ENCODE peak calls at places on chromosomes 7 and 10, in eight cellular contexts. One of them, this sample, is unnamed.

GRCh38 chr10:47092822-47093221 is 181.6 kb downstream of the PTPN20 start:
- DNase-seq in IMR-90: no peak
- DNase-seq in uterus: no peak
- DNase-seq in lower leg skin: peak
- DNase-seq in esophagus squamous epithelium: no peak
- DNase-seq in body of pancreas: no peak
- DNase-seq in ovary: no peak
- DNase-seq in spleen: no peak
- DNase-seq in this sample: peak

GRCh38 chr7:158819571-158820203 is 9.6 kb downstream of the ESYT2 start:
- DNase-seq in esophagus squamous epithelium: no peak
- DNase-seq in body of pancreas: no peak
- DNase-seq in ovary: no peak
- DNase-seq in spleen: no peak
- DNase-seq in uterus: no peak
- DNase-seq in lower leg skin: no peak
- DNase-seq in IMR-90: no peak
- DNase-seq in this sample: no peak

GRCh38 chr7:108030536-108030935 is 27.6 kb upstream of the LAMB1 start:
- DNase-seq in lower leg skin: no peak
- DNase-seq in body of pancreas: no peak
- DNase-seq in uterus: no peak
- DNase-seq in esophagus squamous epithelium: no peak
- DNase-seq in ovary: no peak
- DNase-seq in spleen: no peak
- DNase-seq in IMR-90: peak
- DNase-seq in this sample: no peak

GRCh38 chr10:77388571-77388970 is 249.0 kb downstream of the KCNMA1 start:
- DNase-seq in body of pancreas: no peak
- DNase-seq in IMR-90: no peak
- DNase-seq in uterus: no peak
- DNase-seq in spleen: no peak
- DNase-seq in esophagus squamous epithelium: no peak
- DNase-seq in ovary: no peak
- DNase-seq in lower leg skin: no peak
- DNase-seq in this sample: no peak

GRCh38 chr10:44383749-44384600 is 922 bp downstream of the CXCL12 start:
- DNase-seq in spleen: peak
- DNase-seq in body of pancreas: peak
- DNase-seq in IMR-90: peak
- DNase-seq in ovary: peak
- DNase-seq in uterus: peak
- DNase-seq in esophagus squamous epithelium: no peak
- DNase-seq in lower leg skin: peak
- DNase-seq in this sample: peak

GRCh38 chr10:31963598-31963980 is 35.0 kb upstream of the ARHGAP12 start:
- DNase-seq in spleen: no peak
- DNase-seq in lower leg skin: no peak
- DNase-seq in ovary: no peak
- DNase-seq in IMR-90: no peak
- DNase-seq in uterus: no peak
- DNase-seq in body of pancreas: no peak
- DNase-seq in esophagus squamous epithelium: no peak
- DNase-seq in this sample: no peak

GRCh38 chr10:130368761-130369560 is 232.8 kb downstream of the GLRX3 start:
- DNase-seq in esophagus squamous epithelium: no peak
- DNase-seq in uterus: no peak
- DNase-seq in lower leg skin: peak
- DNase-seq in ovary: no peak
- DNase-seq in spleen: no peak
- DNase-seq in IMR-90: no peak
- DNase-seq in body of pancreas: no peak
- DNase-seq in this sample: no peak

GRCh38 chr10:122301055-122301810 is 30.1 kb downstream of the BTBD16 start:
- DNase-seq in ovary: no peak
- DNase-seq in lower leg skin: peak
- DNase-seq in IMR-90: peak
- DNase-seq in esophagus squamous epithelium: no peak
- DNase-seq in body of pancreas: no peak
- DNase-seq in spleen: no peak
- DNase-seq in uterus: no peak
- DNase-seq in this sample: no peak

GRCh38 chr7:49775065-49775948 is 1.9 kb downstream of the VWC2 start:
- DNase-seq in lower leg skin: no peak
- DNase-seq in IMR-90: no peak
- DNase-seq in uterus: no peak
- DNase-seq in ovary: peak
- DNase-seq in spleen: peak
- DNase-seq in esophagus squamous epithelium: no peak
- DNase-seq in body of pancreas: no peak
- DNase-seq in this sample: no peak

GRCh38 chr7:117283371-117283770 is 39.5 kb downstream of the WNT2 start:
- DNase-seq in body of pancreas: no peak
- DNase-seq in esophagus squamous epithelium: no peak
- DNase-seq in uterus: no peak
- DNase-seq in lower leg skin: no peak
- DNase-seq in IMR-90: peak
- DNase-seq in spleen: no peak
- DNase-seq in ovary: no peak
- DNase-seq in this sample: no peak

GRCh38 chr7:130734525-130735272 is 692 bp upstream of the KLF14 start:
- DNase-seq in body of pancreas: no peak
- DNase-seq in lower leg skin: no peak
- DNase-seq in IMR-90: peak
- DNase-seq in ovary: no peak
- DNase-seq in esophagus squamous epithelium: no peak
- DNase-seq in spleen: no peak
- DNase-seq in uterus: no peak
- DNase-seq in this sample: no peak

GRCh38 chr10:107611101-107611500 is 446.6 kb upstream of the SORCS1 start:
- DNase-seq in body of pancreas: no peak
- DNase-seq in lower leg skin: no peak
- DNase-seq in IMR-90: no peak
- DNase-seq in spleen: no peak
- DNase-seq in esophagus squamous epithelium: no peak
- DNase-seq in ovary: no peak
- DNase-seq in uterus: no peak
- DNase-seq in this sample: no peak

GRCh38 chr7:57181281-57181680 is 49.0 kb upstream of the ZNF479 start:
- DNase-seq in IMR-90: no peak
- DNase-seq in esophagus squamous epithelium: no peak
- DNase-seq in ovary: peak
- DNase-seq in spleen: peak
- DNase-seq in body of pancreas: no peak
- DNase-seq in uterus: no peak
- DNase-seq in lower leg skin: no peak
- DNase-seq in this sample: no peak

GRCh38 chr10:102781921-102782542 is 38.3 kb downstream of the WBP1L start:
- DNase-seq in body of pancreas: no peak
- DNase-seq in lower leg skin: no peak
- DNase-seq in ovary: no peak
- DNase-seq in IMR-90: peak
- DNase-seq in spleen: no peak
- DNase-seq in esophagus squamous epithelium: no peak
- DNase-seq in uterus: no peak
- DNase-seq in this sample: peak

GRCh38 chr10:508726-509125 is 180.7 kb downstream of the DIP2C start:
- DNase-seq in spleen: peak
- DNase-seq in body of pancreas: no peak
- DNase-seq in uterus: no peak
- DNase-seq in esophagus squamous epithelium: no peak
- DNase-seq in IMR-90: no peak
- DNase-seq in ovary: peak
- DNase-seq in lower leg skin: no peak
- DNase-seq in this sample: no peak

GRCh38 chr10:73956476-73957338 is 41.2 kb upstream of the VCL start:
- DNase-seq in spleen: peak
- DNase-seq in uterus: no peak
- DNase-seq in lower leg skin: no peak
- DNase-seq in esophagus squamous epithelium: no peak
- DNase-seq in ovary: no peak
- DNase-seq in IMR-90: peak
- DNase-seq in body of pancreas: no peak
- DNase-seq in this sample: peak

GRCh38 chr10:100755821-100756220 is 10.4 kb downstream of the PAX2 start:
- DNase-seq in IMR-90: no peak
- DNase-seq in spleen: no peak
- DNase-seq in body of pancreas: no peak
- DNase-seq in lower leg skin: no peak
- DNase-seq in uterus: no peak
- DNase-seq in esophagus squamous epithelium: no peak
- DNase-seq in ovary: no peak
- DNase-seq in this sample: no peak

GRCh38 chr7:518630-519428 is 817 bp downstream of the PDGFA start:
- DNase-seq in IMR-90: peak
- DNase-seq in body of pancreas: peak
- DNase-seq in lower leg skin: peak
- DNase-seq in spleen: no peak
- DNase-seq in uterus: peak
- DNase-seq in ovary: peak
- DNase-seq in esophagus squamous epithelium: no peak
- DNase-seq in this sample: peak
- TF ChIP-seq POLR2A in IMR-90: no peak
- TF ChIP-seq POLR2A in body of pancreas: peak
- TF ChIP-seq POLR2A in lower leg skin: no peak
- TF ChIP-seq POLR2A in spleen: peak
- TF ChIP-seq POLR2A in uterus: peak
- TF ChIP-seq POLR2A in ovary: no peak
- TF ChIP-seq POLR2A in esophagus squamous epithelium: peak
- TF ChIP-seq POLR2A in this sample: peak

GRCh38 chr7:65449505-65449852 is 75.8 kb downstream of the ZNF92 start:
- DNase-seq in IMR-90: no peak
- DNase-seq in lower leg skin: no peak
- DNase-seq in uterus: peak
- DNase-seq in body of pancreas: no peak
- DNase-seq in ovary: no peak
- DNase-seq in spleen: no peak
- DNase-seq in esophagus squamous epithelium: no peak
- DNase-seq in this sample: no peak
- TF ChIP-seq CTCF in IMR-90: no peak
- TF ChIP-seq CTCF in lower leg skin: no peak
- TF ChIP-seq CTCF in uterus: no peak
- TF ChIP-seq CTCF in body of pancreas: no peak
- TF ChIP-seq CTCF in ovary: no peak
- TF ChIP-seq CTCF in spleen: no peak
- TF ChIP-seq CTCF in esophagus squamous epithelium: no peak
- TF ChIP-seq CTCF in this sample: no peak

GRCh38 chr7:106487892-106488291 is 173.1 kb downstream of the CCDC71L start:
- DNase-seq in uterus: no peak
- DNase-seq in IMR-90: no peak
- DNase-seq in esophagus squamous epithelium: no peak
- DNase-seq in body of pancreas: no peak
- DNase-seq in lower leg skin: no peak
- DNase-seq in spleen: no peak
- DNase-seq in ovary: no peak
- DNase-seq in this sample: no peak

GRCh38 chr7:106485919-106486318 is 175.0 kb downstream of the CCDC71L start:
- DNase-seq in ovary: no peak
- DNase-seq in esophagus squamous epithelium: no peak
- DNase-seq in uterus: no peak
- DNase-seq in body of pancreas: no peak
- DNase-seq in spleen: no peak
- DNase-seq in lower leg skin: no peak
- DNase-seq in IMR-90: no peak
- DNase-seq in this sample: no peak

GRCh38 chr7:106484562-106484961 is 176.4 kb downstream of the CCDC71L start:
- DNase-seq in lower leg skin: no peak
- DNase-seq in IMR-90: peak
- DNase-seq in spleen: no peak
- DNase-seq in body of pancreas: peak
- DNase-seq in esophagus squamous epithelium: no peak
- DNase-seq in uterus: peak
- DNase-seq in ovary: no peak
- DNase-seq in this sample: no peak

GRCh38 chr7:106486331-106486730 is 174.6 kb downstream of the CCDC71L start:
- DNase-seq in body of pancreas: peak
- DNase-seq in spleen: no peak
- DNase-seq in ovary: no peak
- DNase-seq in IMR-90: peak
- DNase-seq in lower leg skin: no peak
- DNase-seq in esophagus squamous epithelium: no peak
- DNase-seq in uterus: no peak
- DNase-seq in this sample: no peak

DNA sequence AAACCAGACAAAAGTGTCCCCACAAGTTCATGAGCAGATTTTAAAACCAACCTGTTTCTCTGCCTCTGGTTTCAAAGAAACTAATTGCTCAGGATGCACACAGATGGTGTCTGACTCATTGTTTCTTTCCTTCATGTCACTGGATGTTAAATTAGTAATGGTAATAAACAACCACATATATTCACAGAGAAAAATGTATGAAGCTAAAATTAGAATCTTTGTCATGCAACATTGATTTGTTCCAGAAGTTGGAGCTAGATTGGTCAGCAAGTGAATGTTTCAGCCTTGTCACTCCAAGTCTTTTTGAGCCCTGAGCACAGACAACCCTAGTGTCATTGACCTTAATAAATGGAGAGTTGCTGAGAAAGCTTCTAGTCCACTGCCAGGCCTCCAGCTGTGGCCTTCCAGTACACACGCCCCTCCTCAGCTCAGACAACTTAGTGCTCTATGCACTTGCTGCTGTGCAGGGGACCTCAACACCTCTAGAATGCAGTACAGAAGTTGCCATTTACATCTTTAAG is 175.9 kb downstream of the CCDC71L start:
- DNase-seq in uterus: no peak
- DNase-seq in esophagus squamous epithelium: no peak
- DNase-seq in ovary: no peak
- DNase-seq in body of pancreas: no peak
- DNase-seq in spleen: no peak
- DNase-seq in IMR-90: peak
- DNase-seq in lower leg skin: no peak
- DNase-seq in this sample: no peak
- TF ChIP-seq POLR2A in uterus: no peak
- TF ChIP-seq POLR2A in esophagus squamous epithelium: no peak
- TF ChIP-seq POLR2A in ovary: no peak
- TF ChIP-seq POLR2A in body of pancreas: no peak
- TF ChIP-seq POLR2A in spleen: no peak
- TF ChIP-seq POLR2A in IMR-90: no peak
- TF ChIP-seq POLR2A in lower leg skin: no peak
- TF ChIP-seq POLR2A in this sample: no peak

GRCh38 chr10:133098426-133099124 is 10.9 kb downstream of the ADGRA1 start:
- DNase-seq in body of pancreas: no peak
- DNase-seq in esophagus squamous epithelium: no peak
- DNase-seq in uterus: no peak
- DNase-seq in spleen: no peak
- DNase-seq in ovary: no peak
- DNase-seq in lower leg skin: no peak
- DNase-seq in IMR-90: no peak
- DNase-seq in this sample: no peak
- TF ChIP-seq CTCF in body of pancreas: no peak
- TF ChIP-seq CTCF in esophagus squamous epithelium: no peak
- TF ChIP-seq CTCF in uterus: no peak
- TF ChIP-seq CTCF in spleen: no peak
- TF ChIP-seq CTCF in ovary: no peak
- TF ChIP-seq CTCF in lower leg skin: no peak
- TF ChIP-seq CTCF in IMR-90: no peak
- TF ChIP-seq CTCF in this sample: no peak